ENCODE peak calls at places on chromosomes 12 and 14, in six cellular contexts. B, R, Z, O, H and Y are unnamed samples.
A peak's percentile ranks its signal among the peaks of the same experiment; 100 is the strongest.

GRCh38 chr14:89455412-89455811 is 38.4 kb upstream of the FOXN3 start:
- DNase-seq in B (no peak), R (no peak), Z (peak; percentile 40), O (no peak), H (no peak), Y (peak; percentile 15)

GRCh38 chr12:4587108-4587507 is 25.1 kb downstream of the DYRK4 start:
- DNase-seq in B (no peak), R (no peak), Z (no peak), O (no peak), H (no peak), Y (no peak)

GRCh38 chr14:36519431-36520321 is at the start of gene NKX2-1:
- DNase-seq in B (no peak), R (no peak), Z (no peak), O (peak; percentile 7), H (no peak), Y (no peak)

GRCh38 chr12:110279561-110279960 is 1.5 kb upstream of the ATP2A2 start:
- DNase-seq in B (no peak), R (no peak), Z (no peak), O (no peak), H (no peak), Y (no peak)

GRCh38 chr14:106877527-106877926 is 1351.1 kb downstream of the TMEM121 start:
- DNase-seq in B (no peak), R (no peak), Z (no peak), O (no peak), H (no peak), Y (peak; percentile 72)

GRCh38 chr12:66668311-66668710 is 10.6 kb downstream of the GRIP1 start:
- DNase-seq in B (no peak), R (no peak), Z (no peak), O (no peak), H (no peak), Y (no peak)

GRCh38 chr12:8648598-8649205 is 13.9 kb downstream of the MFAP5 start:
- DNase-seq in B (no peak), R (no peak), Z (no peak), O (no peak), H (no peak), Y (no peak)

GRCh38 chr14:95516554-95517209 is at the start of gene SYNE3:
- DNase-seq in B (no peak), R (no peak), Z (peak; percentile 47), O (peak; percentile 6), H (no peak), Y (peak; percentile 51)

GRCh38 chr12:51389302-51389999 is 1.8 kb downstream of the GALNT6 start:
- DNase-seq in B (no peak), R (peak; percentile 87), Z (no peak), O (no peak), H (no peak), Y (peak; percentile 65)

GRCh38 chr12:14256555-14257169 is 108.8 kb upstream of the ATF7IP start:
- DNase-seq in B (peak; percentile 63), R (peak; percentile 88), Z (peak; percentile 78), O (peak; percentile 59), H (peak; percentile 26), Y (peak; percentile 94)

GRCh38 chr12:51683763-51684357 is 92.8 kb downstream of the SCN8A start:
- DNase-seq in B (peak; percentile 59), R (no peak), Z (no peak), O (no peak), H (no peak), Y (peak; percentile 47)

GRCh38 chr14:102279688-102280348 is 25.1 kb downstream of the MOK start:
- DNase-seq in B (no peak), R (peak; percentile 98), Z (no peak), O (no peak), H (no peak), Y (no peak)

GRCh38 chr12:38516418-38516817 is 199.8 kb downstream of the ALG10B start:
- DNase-seq in B (no peak), R (no peak), Z (no peak), O (no peak), H (no peak), Y (peak; percentile 37)

GRCh38 chr14:76846331-76847047 is 20.3 kb downstream of the LRRC74A start:
- DNase-seq in B (no peak), R (no peak), Z (no peak), O (no peak), H (no peak), Y (peak; percentile 36)

GRCh38 chr14:22838631-22839041 is 2.3 kb downstream of the MMP14 start:
- DNase-seq in B (no peak), R (no peak), Z (no peak), O (no peak), H (no peak), Y (no peak)

GRCh38 chr12:49131973-49132461 is 822 bp upstream of the TUBA1B start:
- DNase-seq in B (no peak), R (peak; percentile 83), Z (no peak), O (no peak), H (no peak), Y (peak; percentile 84)

GRCh38 chr12:44217146-44217883 is 381.4 kb downstream of the TMEM117 start:
- DNase-seq in B (no peak), R (no peak), Z (no peak), O (no peak), H (no peak), Y (no peak)

GRCh38 chr14:75150150-75150549 is 23.3 kb upstream of the NEK9 start:
- DNase-seq in B (no peak), R (no peak), Z (no peak), O (no peak), H (no peak), Y (no peak)

GRCh38 chr14:101359221-101360044 is 201.9 kb upstream of the DIO3 start:
- DNase-seq in B (no peak), R (no peak), Z (no peak), O (no peak), H (no peak), Y (no peak)

GRCh38 chr14:52837451-52837850 is 46.0 kb upstream of the GNPNAT1 start:
- DNase-seq in B (no peak), R (no peak), Z (no peak), O (no peak), H (no peak), Y (no peak)